ENCODE peak calls at places on chromosomes 4 and X, in ten cellular contexts. K, V, R, O, J, L, S, Y, B and M are unnamed samples. For H3K4me1, the result is how much of the 10 kb centered on the place peaks cover.

GRCh38 chrX:8647176-8647575 is 84.8 kb downstream of the ANOS1 start:
- DNase-seq in K (no peak), V (no peak), R (no peak), O (no peak), J (no peak), L (no peak), S (no peak), Y (no peak), B (no peak), M (no peak)

GRCh38 chr4:113131146-113131545 is 81.7 kb downstream of the ANK2 start:
- DNase-seq in K (no peak), V (no peak), R (no peak), O (no peak), J (no peak), L (no peak), S (no peak), Y (no peak), B (no peak), M (no peak)

GRCh38 chr4:19689511-19689910 is 562.2 kb upstream of the SLIT2 start:
- DNase-seq in K (peak), V (no peak), R (no peak), O (no peak), J (no peak), L (no peak), S (no peak), Y (no peak), B (no peak), M (no peak)

GRCh38 chr4:80711956-80712355 is 318.6 kb upstream of the BMP3 start:
- DNase-seq in K (no peak), V (no peak), R (no peak), O (no peak), J (no peak), L (no peak), S (no peak), Y (no peak), B (no peak), M (no peak)

GRCh38 chrX:55161581-55161980 is 58.6 kb upstream of the PAGE5 start:
- DNase-seq in K (no peak), V (no peak), R (peak), O (no peak), J (no peak), L (no peak), S (no peak), Y (no peak), B (no peak), M (no peak)

GRCh38 chr4:70927502-70928139 is 25.5 kb downstream of the MOB1B start:
- DNase-seq in K (no peak), V (no peak), R (peak), O (no peak), J (no peak), L (no peak), S (no peak), Y (no peak), B (no peak), M (no peak)

GRCh38 chr4:29708473-29708872 is 1011.7 kb upstream of the PCDH7 start:
- DNase-seq in K (no peak), V (no peak), R (no peak), O (no peak), J (no peak), L (no peak), S (no peak), Y (no peak), B (no peak), M (no peak)

GRCh38 chr4:54082168-54082567 is 17.8 kb upstream of the CHIC2 start:
- DNase-seq in K (peak), V (no peak), R (no peak), O (no peak), J (no peak), L (no peak), S (peak), Y (no peak), B (no peak), M (no peak)

GRCh38 chr4:146450524-146450923 is 71.2 kb downstream of the SLC10A7 start:
- DNase-seq in K (no peak), V (no peak), R (no peak), O (no peak), J (no peak), L (no peak), S (no peak), Y (no peak), B (no peak), M (no peak)

GRCh38 chr4:77347341-77347740 is 190.3 kb downstream of the CCNG2 start:
- DNase-seq in K (no peak), V (no peak), R (no peak), O (no peak), J (no peak), L (no peak), S (no peak), Y (no peak), B (no peak), M (no peak)

GRCh38 chrX:118346258-118347094 is 570 bp downstream of the WDR44 start:
- DNase-seq in K (peak), V (peak), R (peak), O (peak), J (peak), L (no peak), S (no peak), Y (peak), B (peak), M (peak)

GRCh38 chrX:15146515-15146914 is 123.4 kb downstream of the ASB9 start:
- DNase-seq in K (peak), V (no peak), R (peak), O (peak), J (peak), L (no peak), S (no peak), Y (no peak), B (no peak), M (no peak)

GRCh38 chr4:87017580-87018061 is 82.8 kb downstream of the AFF1 start:
- DNase-seq in K (no peak), V (no peak), R (no peak), O (no peak), J (peak), L (no peak), S (no peak), Y (no peak), B (no peak), M (no peak)

GRCh38 chr4:87019898-87020297 is 85.1 kb downstream of the AFF1 start:
- DNase-seq in K (no peak), V (no peak), R (no peak), O (no peak), J (no peak), L (no peak), S (no peak), Y (no peak), B (no peak), M (no peak)

GRCh38 chr4:87014284-87014782 is 79.5 kb downstream of the AFF1 start:
- DNase-seq in K (peak), V (no peak), R (no peak), O (no peak), J (no peak), L (no peak), S (no peak), Y (no peak), B (no peak), M (no peak)

GRCh38 chr4:87019243-87019817 is 84.5 kb downstream of the AFF1 start:
- DNase-seq in K (no peak), V (no peak), R (no peak), O (no peak), J (no peak), L (no peak), S (no peak), Y (no peak), B (no peak), M (no peak)

GRCh38 chr4:87018751-87019150 is 83.9 kb downstream of the AFF1 start:
- DNase-seq in K (no peak), V (no peak), R (no peak), O (no peak), J (no peak), L (no peak), S (no peak), Y (no peak), B (no peak), M (no peak)
- H3K4me1 ChIP-seq in K (under half), V (under half), R (under half), O (under half), J (under half), L (under half), S (under half), Y (half or more), B (under half), M (half or more)

GRCh38 chr4:172997851-172998250 is 170.8 kb upstream of the GALNT7 start:
- DNase-seq in K (no peak), V (no peak), R (no peak), O (no peak), J (no peak), L (no peak), S (no peak), Y (no peak), B (no peak), M (no peak)

GRCh38 chr4:172998527-172999469 is 169.8 kb upstream of the GALNT7 start:
- DNase-seq in K (peak), V (no peak), R (peak), O (no peak), J (peak), L (no peak), S (no peak), Y (no peak), B (no peak), M (no peak)

GRCh38 chr4:172996571-172997216 is 171.9 kb upstream of the GALNT7 start:
- DNase-seq in K (peak), V (no peak), R (no peak), O (no peak), J (no peak), L (no peak), S (no peak), Y (no peak), B (no peak), M (no peak)

GRCh38 chr4:172995704-172996103 is 172.9 kb upstream of the GALNT7 start:
- DNase-seq in K (no peak), V (no peak), R (no peak), O (no peak), J (no peak), L (no peak), S (no peak), Y (no peak), B (no peak), M (no peak)

DNA sequence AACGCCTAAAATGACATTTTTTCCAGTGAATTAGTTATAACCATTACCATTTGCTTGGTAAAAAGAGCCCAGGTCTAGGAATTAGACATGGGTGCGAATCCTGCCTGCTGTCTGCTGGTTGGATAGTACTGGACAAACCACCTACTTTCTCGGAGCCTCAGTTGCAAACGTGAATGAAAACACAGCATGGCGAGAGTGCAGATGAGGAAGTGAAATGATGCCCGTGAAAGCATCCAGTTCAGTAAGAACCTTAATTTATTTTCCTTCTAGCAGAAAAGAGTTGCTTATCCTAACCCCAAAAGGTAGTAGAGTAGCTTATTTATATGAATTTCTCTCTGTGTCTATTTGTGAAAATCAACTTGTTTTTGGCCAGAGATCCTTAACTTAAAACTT is 171.4 kb upstream of the GALNT7 start:
- DNase-seq in K (no peak), V (no peak), R (no peak), O (no peak), J (no peak), L (no peak), S (no peak), Y (no peak), B (no peak), M (no peak)
- TF ChIP-seq POLR2AphosphoS5 in K (no peak), V (no peak), R (no peak), O (no peak), J (no peak), L (no peak), S (no peak), Y (no peak), B (no peak), M (no peak)

DNA sequence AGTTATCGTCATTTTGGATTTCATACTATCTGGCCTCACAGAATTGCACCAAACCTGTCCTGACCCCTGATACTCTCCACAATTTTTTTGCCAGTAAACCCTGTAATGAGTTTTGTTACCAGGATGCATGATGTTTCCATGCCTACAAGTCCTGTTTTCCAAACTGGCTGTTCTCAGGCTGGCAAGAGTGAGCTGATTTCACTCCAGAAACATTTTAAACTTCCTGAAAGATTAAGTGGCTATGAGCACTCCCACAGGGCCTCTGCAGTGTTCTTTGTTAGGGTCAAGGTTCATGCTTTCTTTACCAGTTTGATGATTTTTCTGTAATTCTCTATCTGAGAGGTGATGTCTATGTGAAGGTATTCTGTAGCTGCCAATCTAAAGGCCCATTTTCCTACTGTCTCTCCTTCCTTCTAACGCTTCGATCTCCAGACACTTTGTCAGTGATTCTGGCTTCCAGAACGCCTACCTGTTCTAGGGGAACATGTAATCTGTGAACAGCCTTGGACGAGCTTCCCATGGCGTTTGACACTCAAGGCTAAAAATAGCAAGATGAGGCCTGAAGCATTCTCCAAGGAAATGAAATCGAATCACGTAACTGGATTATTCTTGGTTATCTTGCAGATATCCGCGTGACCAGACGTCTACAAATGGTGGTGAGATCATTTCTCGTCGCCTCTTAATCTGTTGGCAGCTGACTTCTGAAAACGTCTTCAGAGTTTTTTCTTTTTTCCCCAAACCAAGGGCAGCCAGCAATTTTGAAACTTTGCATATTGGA is 31.9 kb upstream of the PDLIM3 start:
- DNase-seq in K (peak), V (no peak), R (no peak), O (no peak), J (no peak), L (no peak), S (no peak), Y (no peak), B (peak), M (peak)
- TF ChIP-seq CTCF in K (no peak), V (no peak), R (no peak), O (no peak), J (no peak), L (no peak), S (no peak), Y (no peak), B (no peak), M (no peak)

GRCh38 chr4:827209-828081 is 1.5 kb upstream of the CPLX1 start:
- DNase-seq in K (no peak), V (peak), R (peak), O (no peak), J (no peak), L (no peak), S (no peak), Y (peak), B (no peak), M (peak)

GRCh38 chr4:828641-829271 is 2.8 kb upstream of the CPLX1 start:
- DNase-seq in K (no peak), V (no peak), R (peak), O (peak), J (no peak), L (no peak), S (no peak), Y (peak), B (no peak), M (peak)

GRCh38 chr4:830776-831482 is 5.0 kb upstream of the CPLX1 start:
- DNase-seq in K (no peak), V (no peak), R (no peak), O (no peak), J (no peak), L (no peak), S (no peak), Y (peak), B (no peak), M (peak)

GRCh38 chr4:829761-830655 is 4.1 kb upstream of the CPLX1 start:
- DNase-seq in K (no peak), V (no peak), R (no peak), O (no peak), J (no peak), L (no peak), S (no peak), Y (peak), B (no peak), M (peak)

GRCh38 chr4:829291-829690 is 3.4 kb upstream of the CPLX1 start:
- DNase-seq in K (no peak), V (no peak), R (no peak), O (no peak), J (no peak), L (no peak), S (no peak), Y (peak), B (no peak), M (peak)
- H3K4me1 ChIP-seq in K (under half), V (under half), R (under half), O (under half), J (half or more), L (under half), S (under half), Y (under half), B (under half), M (under half)

DNA sequence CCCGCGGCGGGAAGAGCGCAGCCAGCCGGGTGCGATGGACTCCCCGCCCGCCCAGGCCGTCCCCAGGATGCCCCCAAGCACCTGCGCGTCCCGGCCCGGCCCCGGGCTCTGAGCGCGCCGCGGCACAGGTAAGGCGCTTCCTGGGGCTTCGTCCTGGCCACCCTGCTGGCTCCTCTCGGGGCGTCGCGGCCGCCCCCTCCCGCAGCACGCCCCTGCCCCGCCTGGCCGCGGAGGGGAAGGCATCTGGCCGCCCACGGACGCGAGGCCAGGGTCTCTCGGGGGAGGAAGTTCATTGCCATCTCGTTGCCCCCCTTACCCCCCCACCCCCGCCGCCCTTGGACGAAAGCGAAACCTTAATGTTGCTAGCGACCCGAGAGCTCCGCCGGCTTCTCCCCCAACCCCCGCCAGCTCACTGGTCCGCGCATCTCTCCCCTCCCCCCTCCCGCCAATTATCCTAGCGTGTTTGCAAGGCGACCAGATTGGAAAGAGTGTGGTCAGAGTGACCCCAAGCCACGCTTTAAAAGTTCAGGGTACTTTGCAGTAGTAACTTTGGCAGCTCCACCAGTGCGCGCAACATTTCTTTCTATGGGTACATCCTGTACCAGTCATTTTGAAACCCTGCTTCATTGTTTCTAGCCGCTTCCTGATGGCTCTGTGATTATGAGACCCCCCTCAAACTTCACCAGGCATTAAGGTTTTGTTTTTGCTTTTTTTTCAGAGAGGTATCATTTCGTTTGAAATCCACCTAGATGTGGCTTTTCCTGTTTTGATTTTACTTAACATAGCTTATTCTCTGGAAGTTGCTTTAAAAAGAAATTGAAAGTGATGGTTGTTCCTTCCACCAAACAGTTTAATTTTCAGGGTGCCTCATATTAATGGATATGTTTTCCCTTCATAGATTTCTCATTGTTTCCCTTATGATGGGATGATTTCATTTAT is 606 bp downstream of the TBC1D1 start:
- DNase-seq in K (peak), V (no peak), R (peak), O (peak), J (no peak), L (peak), S (no peak), Y (no peak), B (peak), M (peak)
- TF ChIP-seq POLR2AphosphoS5 in K (no peak), V (no peak), R (no peak), O (no peak), J (no peak), L (no peak), S (no peak), Y (peak), B (peak), M (peak)

GRCh38 chrX:10501606-10502005 is 118.8 kb downstream of the MID1 start:
- DNase-seq in K (no peak), V (no peak), R (no peak), O (peak), J (no peak), L (no peak), S (no peak), Y (no peak), B (no peak), M (no peak)
- TF ChIP-seq CTCF in K (no peak), V (no peak), R (no peak), O (no peak), J (no peak), L (no peak), S (no peak), Y (no peak), B (no peak), M (no peak)

GRCh38 chrX:136856050-136856449 is 24.5 kb downstream of the RBMX start:
- DNase-seq in K (no peak), V (no peak), R (no peak), O (no peak), J (no peak), L (no peak), S (no peak), Y (no peak), B (no peak), M (no peak)
- H3K4me1 ChIP-seq in K (under half), V (under half), R (under half), O (under half), J (under half), L (under half), S (under half), Y (under half), B (under half), M (under half)